ENCODE peak calls at places on chromosome 21, in six cellular contexts. I, C, K, R, L and O are unnamed samples. For H3K4me1, the result is how much of the 10 kb centered on the place peaks cover.

GRCh38 chr21:38822754-38823374 is 17.1 kb downstream of the ETS2 start:
- DNase-seq in I (no peak), C (no peak), K (peak), R (no peak), L (no peak), O (no peak)

GRCh38 chr21:36994501-36995189 is 11.9 kb upstream of the RIPPLY3 start:
- DNase-seq in I (no peak), C (no peak), K (peak), R (peak), L (no peak), O (no peak)

GRCh38 chr21:37800496-37801061 is 115.7 kb downstream of the KCNJ6 start:
- DNase-seq in I (no peak), C (no peak), K (no peak), R (no peak), L (no peak), O (no peak)

GRCh38 chr21:31999810-32000468 is 127.1 kb downstream of the HUNK start:
- DNase-seq in I (no peak), C (no peak), K (no peak), R (no peak), L (no peak), O (no peak)

GRCh38 chr21:14545906-14546480 is at the start of gene SAMSN1:
- DNase-seq in I (peak), C (no peak), K (no peak), R (peak), L (no peak), O (no peak)

GRCh38 chr21:35398366-35398982 is 349.4 kb upstream of the RUNX1 start:
- DNase-seq in I (no peak), C (no peak), K (no peak), R (no peak), L (no peak), O (no peak)

GRCh38 chr21:24023402-24023801 is 1583.9 kb downstream of the MRPL39 start:
- DNase-seq in I (no peak), C (no peak), K (no peak), R (no peak), L (no peak), O (no peak)

GRCh38 chr21:26072891-26073615 is 97.5 kb downstream of the APP start:
- DNase-seq in I (no peak), C (no peak), K (no peak), R (no peak), L (no peak), O (no peak)

GRCh38 chr21:25569084-25569483 is 38.2 kb downstream of the MRPL39 start:
- DNase-seq in I (no peak), C (no peak), K (no peak), R (no peak), L (no peak), O (no peak)

GRCh38 chr21:35649186-35649585 is 411.1 kb downstream of the SETD4 start:
- DNase-seq in I (no peak), C (no peak), K (no peak), R (no peak), L (no peak), O (peak)

GRCh38 chr21:27735699-27736098 is 768.8 kb upstream of the ADAMTS5 start:
- DNase-seq in I (no peak), C (no peak), K (no peak), R (no peak), L (no peak), O (no peak)

GRCh38 chr21:24025101-24025500 is 1582.2 kb downstream of the MRPL39 start:
- DNase-seq in I (no peak), C (no peak), K (no peak), R (no peak), L (no peak), O (no peak)

GRCh38 chr21:37006521-37007291 is at the start of gene RIPPLY3:
- DNase-seq in I (no peak), C (no peak), K (no peak), R (no peak), L (no peak), O (no peak)

GRCh38 chr21:23939369-23940065 is 1667.8 kb downstream of the MRPL39 start:
- DNase-seq in I (no peak), C (no peak), K (no peak), R (no peak), L (no peak), O (no peak)

GRCh38 chr21:33240404-33240803 is 10.7 kb downstream of the IFNAR2 start:
- DNase-seq in I (no peak), C (no peak), K (no peak), R (no peak), L (no peak), O (no peak)

GRCh38 chr21:33236799-33237198 is 7.1 kb downstream of the IFNAR2 start:
- DNase-seq in I (no peak), C (no peak), K (no peak), R (no peak), L (no peak), O (no peak)

GRCh38 chr21:33237446-33237845 is 7.7 kb downstream of the IFNAR2 start:
- DNase-seq in I (no peak), C (no peak), K (no peak), R (no peak), L (no peak), O (no peak)

GRCh38 chr21:33238146-33238545 is 8.4 kb downstream of the IFNAR2 start:
- DNase-seq in I (no peak), C (no peak), K (no peak), R (no peak), L (no peak), O (no peak)

DNA sequence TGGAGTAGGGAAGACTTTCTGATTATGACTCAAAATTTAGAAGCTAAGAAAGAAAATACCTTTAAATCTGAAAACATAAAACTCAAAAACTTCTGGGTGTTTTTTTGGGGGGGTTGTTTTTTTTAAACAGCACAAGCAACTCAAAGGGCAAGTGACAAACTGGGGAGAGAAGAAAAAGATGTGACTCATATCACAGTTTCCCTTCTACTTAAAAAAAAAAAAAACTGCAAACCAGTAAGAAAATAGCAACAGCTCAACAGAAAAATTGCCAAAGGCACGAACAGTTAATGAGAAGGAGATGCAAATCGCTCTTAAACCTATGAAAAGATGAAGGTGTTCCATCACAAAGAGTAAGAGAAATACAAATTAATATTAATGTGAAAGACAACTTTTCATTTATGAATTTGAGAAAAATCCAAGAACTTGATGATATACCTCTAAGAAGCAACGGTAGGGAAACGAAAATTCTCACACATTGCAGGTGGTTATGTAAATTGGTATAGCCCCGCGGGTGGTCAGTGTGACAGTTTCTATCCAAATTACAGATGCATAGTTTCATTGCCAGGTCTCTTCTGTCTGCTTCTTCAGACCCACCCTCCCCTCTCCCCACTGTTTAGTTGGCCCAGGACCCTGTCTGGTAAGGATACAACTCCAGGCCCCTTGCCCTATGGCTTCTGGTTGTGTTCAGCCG is 9.0 kb downstream of the IFNAR2 start:
- DNase-seq in I (no peak), C (no peak), K (no peak), R (no peak), L (no peak), O (no peak)
- H3K4me1 ChIP-seq in I (under half), C (under half), K (under half), R (half or more), L (under half), O (under half)

GRCh38 chr21:44941567-44941966 is 1.7 kb downstream of the SLX9 start:
- DNase-seq in I (no peak), C (no peak), K (no peak), R (no peak), L (peak), O (no peak)

GRCh38 chr21:44943686-44944550 is 4.1 kb downstream of the SLX9 start:
- DNase-seq in I (no peak), C (no peak), K (peak), R (no peak), L (peak), O (no peak)

GRCh38 chr21:44944596-44944995 is 4.8 kb downstream of the SLX9 start:
- DNase-seq in I (no peak), C (no peak), K (no peak), R (no peak), L (peak), O (no peak)

GRCh38 chr21:44942566-44942965 is 2.7 kb downstream of the SLX9 start:
- DNase-seq in I (no peak), C (no peak), K (no peak), R (no peak), L (peak), O (no peak)

GRCh38 chr21:44943005-44943685 is 3.3 kb downstream of the SLX9 start:
- DNase-seq in I (no peak), C (no peak), K (no peak), R (no peak), L (peak), O (no peak)
- H3K4me3 ChIP-seq in I (no peak), C (no peak), K (no peak), R (no peak), L (no peak), O (no peak)

GRCh38 chr21:41220208-41220733 is 52.3 kb downstream of the BACE2 start:
- DNase-seq in I (no peak), C (no peak), K (no peak), R (no peak), L (no peak), O (no peak)
- H3K4me1 ChIP-seq in I (under half), C (under half), K (under half), R (under half), L (under half), O (under half)

GRCh38 chr21:45845790-45846130 is 135.8 kb upstream of the COL6A1 start:
- DNase-seq in I (no peak), C (no peak), K (no peak), R (no peak), L (peak), O (no peak)

GRCh38 chr21:45843426-45843825 is 138.1 kb upstream of the COL6A1 start:
- DNase-seq in I (no peak), C (no peak), K (no peak), R (no peak), L (no peak), O (no peak)

GRCh38 chr21:45844181-45844580 is 137.4 kb upstream of the COL6A1 start:
- DNase-seq in I (no peak), C (no peak), K (no peak), R (no peak), L (peak), O (no peak)

GRCh38 chr21:45846373-45847160 is 135.0 kb upstream of the COL6A1 start:
- DNase-seq in I (no peak), C (no peak), K (no peak), R (no peak), L (peak), O (peak)

GRCh38 chr21:45845063-45845789 is 136.3 kb upstream of the COL6A1 start:
- DNase-seq in I (no peak), C (no peak), K (no peak), R (no peak), L (peak), O (no peak)
- H3K4me3 ChIP-seq in I (no peak), C (no peak), K (no peak), R (no peak), L (no peak), O (no peak)

GRCh38 chr21:45032977-45033705 is 41.2 kb upstream of the ADARB1 start:
- DNase-seq in I (no peak), C (peak), K (peak), R (no peak), L (peak), O (peak)
- H3K4me1 ChIP-seq in I (under half), C (under half), K (under half), R (under half), L (under half), O (under half)

DNA sequence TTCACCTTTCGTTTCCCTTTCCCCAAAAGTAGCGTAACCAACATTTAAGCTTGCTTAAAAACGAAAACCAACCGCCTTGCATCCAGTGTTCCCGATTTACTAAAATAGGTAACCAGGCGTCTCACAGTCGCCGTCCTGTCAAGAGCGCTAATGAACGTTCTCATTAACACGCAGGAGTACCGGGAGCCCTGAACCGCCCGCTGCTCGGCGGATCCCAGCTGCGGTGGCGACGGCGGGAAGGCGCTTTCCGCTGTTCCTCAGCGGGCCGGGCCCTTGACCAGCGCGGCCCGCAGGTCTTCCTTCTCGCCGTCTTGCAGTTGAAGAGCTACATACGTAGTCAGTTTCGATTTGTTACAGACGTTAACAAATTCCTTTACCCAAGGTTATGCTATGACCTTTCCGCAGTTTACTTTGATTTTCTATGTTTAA is 2.0 kb downstream of the OLIG1 start:
- DNase-seq in I (no peak), C (no peak), K (no peak), R (no peak), L (no peak), O (no peak)
- H3K4me3 ChIP-seq in I (no peak), C (peak), K (peak), R (peak), L (peak), O (no peak)

GRCh38 chr21:46285206-46285661 is at the start of gene MCM3AP:
- DNase-seq in I (no peak), C (no peak), K (no peak), R (no peak), L (no peak), O (no peak)
- H3K4me1 ChIP-seq in I (under half), C (under half), K (under half), R (under half), L (under half), O (under half)

DNA sequence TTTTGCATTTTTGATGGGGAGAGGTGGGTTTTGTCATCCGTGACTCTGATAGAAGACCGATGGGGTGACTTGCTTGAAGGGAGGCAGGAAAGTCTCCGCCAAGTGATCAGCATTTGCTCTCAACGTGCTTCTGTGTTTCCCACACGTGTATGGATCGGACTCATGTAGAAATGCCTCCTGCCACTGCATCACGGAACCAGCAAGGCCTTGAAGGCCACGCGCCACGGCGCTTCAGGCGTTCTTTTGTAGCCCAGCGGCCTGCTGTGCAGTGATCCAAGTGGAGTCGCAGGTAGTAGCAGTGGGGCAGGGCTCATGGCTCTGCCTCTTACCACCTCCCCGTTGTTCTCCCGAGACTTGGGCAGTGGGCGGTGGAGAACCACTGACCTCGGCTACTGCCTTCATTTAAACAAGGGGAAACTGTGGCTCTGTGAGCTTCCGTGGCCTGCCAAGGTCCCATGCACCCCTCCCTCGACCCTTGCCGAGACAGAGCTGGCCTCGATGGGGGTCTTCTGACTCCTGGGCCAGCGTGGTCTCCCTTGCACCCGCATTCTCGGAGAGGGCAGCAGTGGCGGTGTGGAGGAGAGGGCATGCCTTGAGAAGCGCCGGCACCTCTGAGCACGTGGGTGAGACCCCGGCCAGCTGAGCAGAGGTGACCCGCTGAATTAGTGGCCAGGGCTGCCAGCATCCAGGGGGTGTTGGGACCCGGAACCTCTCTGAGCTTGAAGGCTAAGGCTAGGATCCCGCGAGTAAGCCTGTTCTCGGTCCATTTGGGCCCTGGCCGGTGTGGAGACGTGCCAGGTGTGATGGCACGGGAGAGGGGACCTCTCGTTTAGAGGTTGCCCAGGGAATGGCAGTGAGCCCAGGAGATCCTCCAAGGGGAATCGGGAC is 46.1 kb upstream of the ABCG1 start:
- DNase-seq in I (no peak), C (no peak), K (peak), R (no peak), L (no peak), O (no peak)
- H3K4me3 ChIP-seq in I (no peak), C (no peak), K (no peak), R (no peak), L (no peak), O (no peak)

DNA sequence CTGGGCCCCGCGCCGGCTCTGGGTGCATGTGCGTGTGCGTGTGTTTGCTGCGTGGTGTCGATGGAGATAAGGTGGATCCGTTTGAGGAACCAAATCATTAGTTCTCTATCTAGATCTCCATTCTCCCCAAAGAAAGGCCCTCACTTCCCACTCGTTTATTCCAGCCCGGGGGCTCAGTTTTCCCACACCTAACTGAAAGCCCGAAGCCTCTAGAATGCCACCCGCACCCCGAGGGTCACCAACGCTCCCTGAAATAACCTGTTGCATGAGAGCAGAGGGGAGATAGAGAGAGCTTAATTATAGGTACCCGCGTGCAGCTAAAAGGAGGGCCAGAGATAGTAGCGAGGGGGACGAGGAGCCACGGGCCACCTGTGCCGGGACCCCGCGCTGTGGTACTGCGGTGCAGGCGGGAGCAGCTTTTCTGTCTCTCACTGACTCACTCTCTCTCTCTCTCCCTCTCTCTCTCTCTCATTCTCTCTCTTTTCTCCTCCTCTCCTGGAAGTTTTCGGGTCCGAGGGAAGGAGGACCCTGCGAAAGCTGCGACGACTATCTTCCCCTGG is 644 bp downstream of the OLIG2 start:
- DNase-seq in I (no peak), C (no peak), K (no peak), R (no peak), L (no peak), O (no peak)
- H3K4me1 ChIP-seq in I (under half), C (under half), K (under half), R (under half), L (under half), O (under half)